ENCODE peak calls at places on chromosome 6, in eight cellular contexts. Y, I, P, M, Z, H, J and Q are unnamed samples.

GRCh38 chr6:104604643-104605042 is 255.1 kb downstream of the HACE1 start:
- DNase-seq in Y (no peak), I (no peak), P (no peak), M (no peak), Z (no peak), H (no peak), J (no peak), Q (no peak)

GRCh38 chr6:39189915-39190544 is 39.2 kb downstream of the KCNK5 start:
- DNase-seq in Y (peak), I (no peak), P (peak), M (peak), Z (no peak), H (peak), J (peak), Q (no peak)

GRCh38 chr6:88238065-88238464 is 71.9 kb upstream of the CNR1 start:
- DNase-seq in Y (no peak), I (no peak), P (peak), M (peak), Z (no peak), H (peak), J (peak), Q (no peak)

GRCh38 chr6:80331522-80331921 is 225.1 kb downstream of the BCKDHB start:
- DNase-seq in Y (no peak), I (no peak), P (no peak), M (no peak), Z (peak), H (no peak), J (no peak), Q (no peak)

GRCh38 chr6:5619249-5619648 is 357.9 kb downstream of the FARS2 start:
- DNase-seq in Y (no peak), I (peak), P (no peak), M (no peak), Z (no peak), H (no peak), J (no peak), Q (no peak)

GRCh38 chr6:99588618-99589289 is 17.9 kb upstream of the PRDM13 start:
- DNase-seq in Y (peak), I (peak), P (peak), M (peak), Z (peak), H (peak), J (peak), Q (peak)

GRCh38 chr6:44784195-44784594 is 396.7 kb downstream of the CDC5L start:
- DNase-seq in Y (no peak), I (no peak), P (no peak), M (no peak), Z (no peak), H (no peak), J (no peak), Q (no peak)

GRCh38 chr6:153947817-153948447 is 91.1 kb upstream of the OPRM1 start:
- DNase-seq in Y (no peak), I (no peak), P (peak), M (peak), Z (peak), H (no peak), J (peak), Q (no peak)

GRCh38 chr6:105790635-105791034 is 295.5 kb upstream of the PRDM1 start:
- DNase-seq in Y (no peak), I (no peak), P (no peak), M (no peak), Z (no peak), H (no peak), J (no peak), Q (no peak)

GRCh38 chr6:79466222-79466834 is 70.9 kb downstream of the LCA5 start:
- DNase-seq in Y (no peak), I (no peak), P (peak), M (peak), Z (peak), H (no peak), J (no peak), Q (no peak)

GRCh38 chr6:43937236-43938177 is 167.5 kb downstream of the VEGFA start:
- DNase-seq in Y (no peak), I (peak), P (no peak), M (no peak), Z (no peak), H (no peak), J (no peak), Q (no peak)

GRCh38 chr6:147621280-147621679 is 112.8 kb downstream of the SAMD5 start:
- DNase-seq in Y (no peak), I (no peak), P (no peak), M (no peak), Z (no peak), H (no peak), J (peak), Q (peak)

GRCh38 chr6:30009113-30009512 is 52.0 kb upstream of the POLR1H start:
- DNase-seq in Y (no peak), I (no peak), P (no peak), M (no peak), Z (no peak), H (no peak), J (no peak), Q (no peak)

GRCh38 chr6:58198301-58198700 is 880.9 kb downstream of the PRIM2 start:
- DNase-seq in Y (no peak), I (no peak), P (no peak), M (peak), Z (no peak), H (no peak), J (peak), Q (no peak)

GRCh38 chr6:145688493-145688905 is 46.8 kb downstream of the EPM2A start:
- DNase-seq in Y (no peak), I (no peak), P (no peak), M (peak), Z (no peak), H (no peak), J (no peak), Q (peak)

GRCh38 chr6:139533573-139534471 is 159.4 kb upstream of the CITED2 start:
- DNase-seq in Y (no peak), I (no peak), P (peak), M (no peak), Z (no peak), H (peak), J (peak), Q (peak)

GRCh38 chr6:129753422-129753821 is 43.4 kb upstream of the ARHGAP18 start:
- DNase-seq in Y (no peak), I (no peak), P (peak), M (no peak), Z (no peak), H (no peak), J (no peak), Q (peak)

GRCh38 chr6:47079638-47080037 is 37.5 kb upstream of the ADGRF1 start:
- DNase-seq in Y (no peak), I (no peak), P (peak), M (no peak), Z (no peak), H (no peak), J (peak), Q (no peak)

GRCh38 chr6:31742894-31743293 is 3.1 kb downstream of the MSH5 start:
- DNase-seq in Y (no peak), I (no peak), P (no peak), M (no peak), Z (no peak), H (no peak), J (no peak), Q (no peak)

GRCh38 chr6:38508894-38509293 is 130.8 kb downstream of the BTBD9 start:
- DNase-seq in Y (no peak), I (no peak), P (peak), M (peak), Z (peak), H (no peak), J (peak), Q (peak)

GRCh38 chr6:134007077-134007476 is 45.3 kb downstream of the SLC2A12 start:
- DNase-seq in Y (no peak), I (no peak), P (no peak), M (peak), Z (peak), H (peak), J (no peak), Q (no peak)

GRCh38 chr6:78639505-78640110 is 227.7 kb upstream of the IRAK1BP1 start:
- DNase-seq in Y (no peak), I (no peak), P (no peak), M (no peak), Z (no peak), H (no peak), J (no peak), Q (no peak)